ENCODE peak calls at places on chromosomes 6 and 20, in four cellular contexts. G is retinal pigment epithelial cell, E is IMR-90, B is heart left ventricle. L is an unnamed sample.

GRCh38 chr6:93242049-93242448 is 177.3 kb downstream of the EPHA7 start:
- DNase-seq in G (no peak), E (no peak), B (no peak), L (no peak)

GRCh38 chr6:39945626-39946025 is 11.4 kb upstream of the MOCS1 start:
- DNase-seq in G (no peak), E (no peak), B (no peak), L (no peak)

GRCh38 chr20:58911970-58912369 is 59.5 kb downstream of the GNAS start:
- DNase-seq in G (no peak), E (no peak), B (no peak), L (no peak)

GRCh38 chr20:49888341-49889244 is 26.7 kb downstream of the SPATA2 start:
- DNase-seq in G (no peak), E (peak), B (no peak), L (no peak)

GRCh38 chr6:167565884-167566491 is 241.1 kb downstream of the TTLL2 start:
- DNase-seq in G (no peak), E (no peak), B (peak), L (no peak)

GRCh38 chr6:71383891-71384489 is 95.4 kb downstream of the OGFRL1 start:
- DNase-seq in G (no peak), E (peak), B (no peak), L (no peak)

GRCh38 chr20:42483694-42484303 is 705.9 kb downstream of the PTPRT start:
- DNase-seq in G (no peak), E (no peak), B (no peak), L (no peak)

GRCh38 chr6:134363323-134364039 is 45.6 kb upstream of the SGK1 start:
- DNase-seq in G (no peak), E (peak), B (no peak), L (no peak)

GRCh38 chr6:56724455-56724854 is 81.8 kb upstream of the DST start:
- DNase-seq in G (no peak), E (peak), B (no peak), L (no peak)

GRCh38 chr6:143536866-143537691 is 25.6 kb upstream of the FUCA2 start:
- DNase-seq in G (no peak), E (peak), B (peak), L (no peak)

GRCh38 chr20:32062776-32063170 is 10.7 kb downstream of the HCK start:
- DNase-seq in G (no peak), E (no peak), B (peak), L (no peak)

GRCh38 chr6:155880905-155881304 is 425.3 kb upstream of the NOX3 start:
- DNase-seq in G (no peak), E (peak), B (no peak), L (no peak)

GRCh38 chr6:146876271-146877151 is 277.7 kb downstream of the ADGB start:
- DNase-seq in G (no peak), E (peak), B (no peak), L (no peak)

GRCh38 chr20:36728986-36729385 is 16.9 kb downstream of the NDRG3 start:
- DNase-seq in G (no peak), E (peak), B (no peak), L (no peak)

GRCh38 chr6:132101550-132101949 is 150.4 kb upstream of the CCN2 start:
- DNase-seq in G (no peak), E (no peak), B (no peak), L (no peak)
- H3K4me3 ChIP-seq in G (no peak), E (no peak), B (no peak), L (no peak)

DNA sequence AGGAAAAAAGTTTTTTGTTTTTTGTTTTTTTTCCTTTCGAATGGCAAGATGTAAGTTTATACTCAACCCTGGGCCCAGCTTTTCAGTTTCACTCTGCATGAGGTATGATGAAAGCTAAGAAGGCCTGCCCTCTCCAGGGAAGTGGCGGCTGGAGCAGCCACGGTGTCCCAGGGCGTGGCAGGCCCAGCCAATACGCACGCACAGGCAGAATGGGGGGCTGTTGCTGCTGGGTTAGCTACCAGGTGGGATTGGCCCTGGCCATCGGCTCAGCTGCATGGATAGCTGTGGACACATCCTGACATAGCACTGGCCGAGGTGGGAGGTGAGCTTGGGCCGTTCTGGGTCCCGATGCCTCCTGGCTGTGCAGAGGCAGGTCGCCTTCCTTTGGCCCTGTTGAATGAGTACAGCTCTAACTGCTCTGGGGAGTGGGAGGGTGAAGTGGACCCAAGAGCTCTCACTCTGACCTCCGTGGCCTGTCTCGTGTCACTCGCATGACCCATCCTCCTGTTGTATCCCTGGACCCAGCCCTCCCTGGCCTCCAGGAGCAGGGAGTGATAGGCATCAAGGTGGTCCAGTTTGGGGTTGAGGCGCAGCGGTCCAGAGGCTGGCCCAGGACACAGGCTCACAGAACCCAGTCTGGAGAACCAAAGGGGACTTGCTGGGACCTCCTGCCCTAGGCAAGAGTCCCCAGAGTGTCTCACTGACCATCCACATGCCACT is 18.1 kb downstream of the MYT1 start:
- DNase-seq in G (no peak), E (no peak), B (no peak), L (no peak)
- TF ChIP-seq CTCF in G (no peak), E (no peak), B (no peak), L (no peak)

GRCh38 chr6:131036616-131037015 is 26.4 kb downstream of the EPB41L2 start:
- DNase-seq in G (no peak), E (no peak), B (no peak), L (no peak)

GRCh38 chr6:131035582-131035981 is 27.5 kb downstream of the EPB41L2 start:
- DNase-seq in G (no peak), E (no peak), B (no peak), L (no peak)

GRCh38 chr6:131036143-131036542 is 26.9 kb downstream of the EPB41L2 start:
- DNase-seq in G (no peak), E (no peak), B (no peak), L (no peak)

GRCh38 chr6:131038612-131039344 is 24.3 kb downstream of the EPB41L2 start:
- DNase-seq in G (no peak), E (peak), B (no peak), L (no peak)

DNA sequence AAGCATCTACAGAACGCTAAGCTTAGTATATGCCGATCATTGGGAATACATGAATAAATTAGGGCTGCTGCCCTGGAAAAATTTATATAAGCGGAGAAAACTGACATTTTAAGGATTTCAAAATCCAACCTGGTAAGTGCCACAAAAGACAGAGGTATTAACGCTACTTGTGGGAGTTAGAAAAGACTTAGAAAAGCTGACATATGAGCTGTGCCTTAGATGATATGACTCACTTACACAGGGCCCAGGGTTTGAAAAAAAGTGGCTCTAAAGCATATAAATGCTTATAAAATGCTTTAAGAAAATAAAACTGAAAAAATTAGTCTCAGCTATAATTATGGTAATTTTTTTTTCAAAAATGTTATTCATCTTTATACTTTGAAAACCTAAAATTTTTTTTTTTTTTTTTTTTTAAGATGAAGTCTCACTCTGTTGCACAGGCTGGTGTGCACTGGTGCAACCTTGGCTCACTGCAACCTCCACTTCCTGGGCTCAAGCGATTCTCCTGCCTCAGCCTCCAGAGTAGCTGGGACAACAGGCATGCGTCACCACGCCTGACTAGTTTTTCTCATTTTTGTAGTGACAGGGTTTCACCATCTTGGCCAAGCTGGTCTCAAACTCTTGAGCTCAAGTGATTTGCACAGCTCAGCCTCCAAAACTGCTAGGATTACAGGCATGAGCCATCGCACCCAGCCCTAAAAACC is 25.7 kb downstream of the EPB41L2 start:
- DNase-seq in G (no peak), E (no peak), B (no peak), L (no peak)
- H3K4me3 ChIP-seq in G (no peak), E (no peak), B (no peak), L (no peak)

DNA sequence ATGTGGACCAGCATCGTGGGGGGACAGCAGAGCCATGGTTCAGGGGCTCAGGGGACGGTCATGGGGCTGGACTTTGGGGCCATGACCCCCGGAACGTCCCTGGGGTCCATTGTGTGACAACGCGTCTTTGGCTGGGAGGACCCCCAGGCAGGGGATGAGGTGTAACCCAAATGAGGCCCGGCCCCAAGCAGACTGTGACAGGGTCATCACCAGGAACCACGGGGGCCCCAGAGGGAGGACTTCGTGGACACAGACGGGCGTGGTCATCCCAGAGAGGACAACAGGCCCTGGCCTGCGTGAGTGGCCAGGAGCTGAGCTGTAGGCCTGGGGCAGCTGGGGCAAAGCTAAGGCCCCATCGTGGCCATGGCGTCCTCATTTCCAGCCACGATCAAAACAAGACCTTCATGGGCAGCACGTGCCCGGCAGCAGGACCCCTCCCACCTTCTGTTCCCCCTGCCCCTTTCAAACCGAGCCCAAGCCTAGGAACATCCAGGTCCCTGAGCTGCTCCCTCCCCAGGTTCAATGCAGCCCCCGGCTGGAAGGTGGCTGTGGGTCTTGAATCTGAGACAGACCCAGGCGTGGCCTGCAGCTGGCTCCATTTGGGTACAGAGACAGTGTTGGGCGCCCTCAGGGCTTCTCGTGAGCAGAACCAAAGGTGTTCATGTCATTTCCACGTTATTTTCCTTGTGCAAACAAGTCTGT is 187.8 kb downstream of the TAF4 start:
- DNase-seq in G (no peak), E (no peak), B (no peak), L (no peak)
- TF ChIP-seq CTCF in G (no peak), E (no peak), B (no peak), L (no peak)

GRCh38 chr6:118280210-118280609 is 267.9 kb upstream of the PLN start:
- DNase-seq in G (no peak), E (peak), B (no peak), L (no peak)
- H3K4me3 ChIP-seq in G (no peak), E (no peak), B (no peak), L (no peak)

GRCh38 chr6:27630727-27631613 is 158.1 kb upstream of the ZNF184 start:
- DNase-seq in G (no peak), E (peak), B (no peak), L (no peak)
- TF ChIP-seq CTCF in G (peak), E (no peak), B (no peak), L (no peak)

GRCh38 chr20:33303595-33303994 is 20.6 kb downstream of the BPIFB1 start:
- DNase-seq in G (no peak), E (no peak), B (no peak), L (no peak)
- H3K4me3 ChIP-seq in G (no peak), E (no peak), B (no peak), L (no peak)

GRCh38 chr6:11092654-11093053 is 980 bp upstream of the SMIM13 start:
- DNase-seq in G (no peak), E (no peak), B (no peak), L (no peak)

GRCh38 chr6:11093591-11094410 is at the start of gene SMIM13:
- DNase-seq in G (peak), E (peak), B (peak), L (peak)

GRCh38 chr6:11093065-11093590 is 506 bp upstream of the SMIM13 start:
- DNase-seq in G (no peak), E (peak), B (no peak), L (no peak)

GRCh38 chr6:11096109-11096508 is 2.5 kb downstream of the SMIM13 start:
- DNase-seq in G (no peak), E (peak), B (no peak), L (no peak)

GRCh38 chr6:11094411-11094851 is 797 bp downstream of the SMIM13 start:
- DNase-seq in G (no peak), E (peak), B (peak), L (no peak)
- TF ChIP-seq CTCF in G (no peak), E (no peak), B (no peak), L (no peak)

DNA sequence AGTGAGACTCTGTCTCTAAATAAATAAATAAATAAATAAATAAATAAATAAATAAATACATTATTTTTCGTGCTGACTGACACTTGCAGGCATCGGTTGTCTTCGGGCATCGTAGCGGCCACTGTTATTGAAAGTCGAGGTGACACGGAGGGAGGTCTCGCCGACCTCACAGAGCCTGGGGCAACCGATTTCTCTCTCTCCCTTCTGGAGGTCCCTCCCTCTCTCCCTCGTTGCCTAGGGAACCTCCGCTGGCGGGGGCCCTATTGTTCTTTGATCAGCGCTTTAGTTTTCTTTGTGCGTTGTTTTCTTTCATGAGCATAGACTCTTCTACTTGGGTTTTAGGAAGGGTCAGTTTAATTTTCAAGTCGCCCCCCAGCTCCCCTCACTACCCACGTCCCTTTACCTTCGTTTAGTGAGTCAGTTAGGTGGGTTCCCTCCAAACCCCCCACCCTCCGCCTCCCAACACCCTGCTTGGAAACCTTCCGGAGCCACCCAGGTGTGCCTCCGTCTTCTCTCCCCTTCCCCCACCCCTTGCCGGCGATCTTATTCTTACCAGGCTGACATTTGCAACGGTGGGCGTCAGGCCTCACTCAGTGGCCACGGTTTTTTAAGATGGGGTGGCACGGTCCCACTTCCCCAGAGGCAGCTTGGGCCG is 345.3 kb upstream of the DEFB115 start:
- DNase-seq in G (no peak), E (no peak), B (no peak), L (no peak)
- H3K4me3 ChIP-seq in G (no peak), E (peak), B (peak), L (no peak)

L was measured in AG04449.